ENCODE peak calls at places on chromosomes 1 and 21, in five cellular contexts. L, N, T, C and A are unnamed samples.

GRCh38 chr1:16143566-16144324 is 12.1 kb downstream of the EPHA2 start:
- DNase-seq in T (peak; percentile 86), C (peak; percentile 80), L (peak; percentile 89), N (peak; percentile 76), A (peak; percentile 38)

GRCh38 chr1:231903586-231904081 is 277.0 kb downstream of the DISC1 start:
- DNase-seq in T (no peak), N (no peak), C (no peak), L (no peak), A (no peak)

GRCh38 chr1:229888561-229889001 is 178.5 kb upstream of the GALNT2 start:
- DNase-seq in T (peak; percentile 68), L (no peak), N (no peak), C (no peak), A (no peak)

GRCh38 chr1:208433086-208433485 is 188.9 kb upstream of the PLXNA2 start:
- DNase-seq in C (no peak), N (no peak), L (no peak), T (no peak), A (no peak)

GRCh38 chr1:98056781-98057180 is 135.9 kb upstream of the DPYD start:
- DNase-seq in N (no peak), C (no peak), T (no peak), L (no peak), A (no peak)

GRCh38 chr1:167502192-167502551 is 16.2 kb downstream of the CD247 start:
- DNase-seq in L (no peak), T (no peak), C (no peak), N (no peak), A (no peak)

GRCh38 chr1:179175011-179175934 is 54.2 kb downstream of the ABL2 start:
- DNase-seq in T (peak; percentile 18), L (no peak), N (peak; percentile 85), C (no peak), A (peak; percentile 17)

GRCh38 chr1:108200627-108201106 is 524 bp upstream of the SLC25A24 start:
- DNase-seq in N (peak; percentile 87), C (peak; percentile 50), T (peak; percentile 63), L (no peak), A (peak; percentile 63)

GRCh38 chr1:247317702-247318101 is 14.0 kb downstream of the ZNF496 start:
- DNase-seq in L (no peak), T (no peak), N (no peak), C (no peak), A (no peak)

GRCh38 chr1:8197493-8198282 is 120.2 kb upstream of the SLC45A1 start:
- DNase-seq in N (peak; percentile 35), L (peak; percentile 77), C (peak; percentile 60), T (peak; percentile 53), A (peak; percentile 73)

GRCh38 chr1:55050283-55050682 is 10.9 kb downstream of the PCSK9 start:
- DNase-seq in T (no peak), L (no peak), N (peak; percentile 52), C (no peak), A (no peak)

GRCh38 chr1:206753141-206753540 is 17.4 kb upstream of the IL19 start:
- DNase-seq in C (no peak), L (no peak), T (no peak), N (no peak), A (no peak)

GRCh38 chr1:184083016-184083415 is 31.5 kb downstream of the TSEN15 start:
- DNase-seq in N (no peak), C (no peak), L (no peak), T (no peak), A (no peak)

GRCh38 chr1:70504176-70504820 is 93.2 kb downstream of the CTH start:
- DNase-seq in T (peak; percentile 3), C (peak; percentile 46), L (no peak), N (peak; percentile 83), A (no peak)

GRCh38 chr21:29219165-29219770 is 79.5 kb upstream of the BACH1 start:
- DNase-seq in C (peak; percentile 44), L (no peak), T (peak; percentile 70), N (no peak), A (peak; percentile 72)

GRCh38 chr1:171680339-171680738 is 27.9 kb upstream of the MYOC start:
- DNase-seq in C (no peak), L (no peak), T (no peak), N (no peak), A (no peak)

GRCh38 chr1:6053206-6053546 is 7.5 kb downstream of the KCNAB2 start:
- DNase-seq in T (no peak), N (no peak), L (no peak), C (no peak), A (no peak)

GRCh38 chr1:93081716-93082115 is 2.6 kb downstream of the MTF2 start:
- DNase-seq in L (no peak), C (no peak), T (no peak), N (peak; percentile 22), A (no peak)

GRCh38 chr1:65363484-65363883 is 54.1 kb downstream of the DNAJC6 start:
- DNase-seq in N (no peak), L (no peak), T (no peak), C (no peak), A (no peak)

GRCh38 chr1:198876371-198876871 is 237.6 kb downstream of the PTPRC start:
- DNase-seq in C (no peak), N (peak; percentile 56), L (no peak), T (no peak), A (no peak)

GRCh38 chr1:211082824-211083223 is 51.1 kb downstream of the KCNH1 start:
- DNase-seq in L (no peak), N (no peak), T (no peak), C (no peak), A (no peak)

DNA sequence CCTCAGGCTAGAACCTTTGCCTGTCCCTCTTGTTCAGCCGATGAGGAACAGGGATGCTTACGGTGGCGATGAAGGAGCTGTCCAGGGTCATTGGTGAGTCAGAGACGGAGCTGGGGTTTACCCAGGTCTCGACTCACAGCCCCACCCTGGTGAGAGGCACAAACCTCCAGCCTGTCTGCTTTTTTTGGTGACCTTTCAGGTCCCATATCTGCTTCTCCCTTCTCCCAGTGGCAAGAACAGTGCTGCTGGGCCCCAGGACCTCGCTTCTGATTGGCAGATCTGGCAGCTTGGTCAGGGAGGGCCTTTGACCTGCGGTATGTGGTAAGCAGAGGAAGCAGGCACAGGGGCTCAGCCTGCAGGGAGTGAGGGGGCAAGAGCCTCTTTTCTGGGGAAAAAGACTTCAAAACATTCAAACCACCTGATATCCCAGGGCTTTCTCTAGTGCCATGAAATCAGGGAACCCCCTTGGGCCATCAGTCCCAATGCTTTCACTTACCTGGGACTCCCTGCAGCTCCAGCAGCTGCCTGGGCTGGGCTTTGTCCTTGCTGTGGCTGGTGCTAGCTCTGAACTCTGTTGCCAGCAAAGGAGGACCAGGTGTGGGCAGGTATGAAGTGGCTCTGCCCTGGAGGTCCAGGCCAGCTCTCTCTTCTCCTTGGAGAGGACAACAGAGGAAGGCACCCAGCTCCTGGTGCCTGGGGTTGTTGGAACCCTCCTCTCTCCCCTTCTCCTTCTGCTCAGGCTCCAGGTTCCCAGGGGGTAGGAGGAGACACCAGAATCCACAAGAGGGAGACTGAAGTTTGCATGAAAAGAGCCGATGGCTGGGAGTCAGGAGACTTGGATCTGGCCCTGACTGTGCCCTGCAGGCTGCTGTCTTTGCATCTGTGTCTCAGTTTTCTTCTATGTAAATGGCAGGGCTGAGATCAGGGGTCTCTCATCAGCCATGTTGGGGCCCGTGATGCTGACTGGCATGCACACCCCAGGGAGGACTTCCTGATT is 41.4 kb downstream of the TRIM62 start:
- DNase-seq in N (no peak), C (no peak), T (no peak), L (no peak), A (no peak)
- TF ChIP-seq CTCF in N (no peak), C (no peak), T (no peak), L (no peak), A (no peak)

DNA sequence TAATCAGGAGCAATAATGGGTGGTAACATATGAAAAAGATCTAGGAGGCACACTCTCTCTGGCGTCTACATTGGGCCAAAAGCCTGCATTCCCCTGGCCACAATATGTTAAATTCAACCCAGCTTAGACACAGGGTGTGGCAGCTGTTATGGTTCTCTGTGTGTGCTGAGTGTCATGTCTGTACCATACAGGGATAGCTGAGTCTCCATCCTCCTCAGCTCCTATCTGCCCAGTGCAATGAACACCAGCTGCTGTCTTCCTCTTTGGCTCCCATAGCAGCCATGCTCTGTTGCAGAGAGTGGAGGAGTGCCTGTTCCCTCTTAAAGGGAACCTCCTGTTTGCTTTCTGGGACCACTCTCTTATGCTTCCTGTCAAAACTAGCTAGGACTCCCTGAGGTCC is 14.3 kb downstream of the S100A11 start:
- DNase-seq in N (no peak), T (no peak), C (no peak), L (no peak), A (no peak)
- H3K4me1 ChIP-seq in N (no peaks in the 10 kb centered on the region), T (no peaks in the 10 kb centered on the region), C (no peaks in the 10 kb centered on the region), L (no peaks in the 10 kb centered on the region), A (no peaks in the 10 kb centered on the region)

GRCh38 chr1:245272676-245273075 is 117.9 kb downstream of the KIF26B start:
- DNase-seq in N (no peak), L (no peak), C (no peak), T (no peak), A (no peak)

GRCh38 chr1:245278846-245279245 is 124.1 kb downstream of the KIF26B start:
- DNase-seq in C (no peak), L (no peak), T (no peak), N (no peak), A (no peak)

GRCh38 chr1:245276426-245276825 is 121.6 kb downstream of the KIF26B start:
- DNase-seq in C (no peak), L (no peak), T (no peak), N (no peak), A (no peak)

GRCh38 chr1:245279346-245279745 is 124.6 kb downstream of the KIF26B start:
- DNase-seq in N (no peak), C (no peak), T (no peak), L (no peak), A (no peak)

GRCh38 chr1:245277276-245277675 is 122.5 kb downstream of the KIF26B start:
- DNase-seq in N (no peak), L (no peak), T (peak; percentile 16), C (peak; percentile 20), A (no peak)
- TF ChIP-seq CTCF in N (no peak), L (peak; percentile 27), T (peak; percentile 8), C (no peak), A (no peak)

GRCh38 chr21:44429894-44430293 is 25.4 kb upstream of the LRRC3 start:
- DNase-seq in L (no peak), N (no peak), C (no peak), T (no peak), A (no peak)

GRCh38 chr21:44427241-44428120 is 27.8 kb upstream of the LRRC3 start:
- DNase-seq in L (peak; percentile 45), T (no peak), N (no peak), C (no peak), A (no peak)

GRCh38 chr21:44426663-44427191 is 28.6 kb upstream of the LRRC3 start:
- DNase-seq in T (no peak), C (no peak), L (no peak), N (no peak), A (no peak)

GRCh38 chr21:44425895-44426662 is 29.2 kb upstream of the LRRC3 start:
- DNase-seq in N (no peak), T (no peak), L (no peak), C (no peak), A (no peak)

DNA sequence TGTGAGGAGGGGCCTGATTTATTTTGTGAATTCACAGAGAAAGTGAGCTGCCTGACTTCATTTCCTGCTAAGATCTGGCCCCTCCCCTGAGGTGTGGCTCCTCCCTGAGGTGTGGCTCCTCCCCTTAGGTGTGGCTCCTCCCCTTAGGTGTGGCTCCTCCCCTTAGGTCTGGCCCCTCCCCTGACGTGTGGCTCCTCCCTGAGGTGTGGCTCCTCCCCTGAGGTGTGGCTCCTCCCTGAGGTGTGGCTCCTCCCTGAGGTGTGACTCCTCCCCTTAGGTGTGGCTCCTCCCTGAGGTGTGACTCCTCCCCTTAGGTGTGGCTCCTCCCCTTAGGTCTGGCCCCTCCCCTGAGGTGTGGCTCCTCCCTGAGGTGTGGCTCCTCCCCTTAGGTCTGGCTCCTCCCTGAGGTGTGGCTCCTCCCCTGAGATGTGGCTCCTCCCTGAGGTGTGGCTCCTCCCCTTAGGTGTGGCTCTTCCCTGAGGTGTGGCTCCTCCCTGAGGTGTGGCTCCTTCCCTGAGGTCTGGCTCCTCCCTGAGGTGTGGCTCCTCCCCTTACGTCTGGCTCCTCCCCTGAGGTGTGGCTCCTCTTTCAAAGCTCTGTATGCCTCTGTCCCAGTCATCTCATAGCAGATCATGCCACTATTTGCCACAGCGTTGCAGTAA is 26.9 kb upstream of the LRRC3 start:
- DNase-seq in N (peak; percentile 39), T (peak; percentile 31), C (peak; percentile 80), L (peak; percentile 54), A (no peak)
- H3K4me1 ChIP-seq in N (no peaks in the 10 kb centered on the region), T (no peaks in the 10 kb centered on the region), C (no peaks in the 10 kb centered on the region), L (no peaks in the 10 kb centered on the region), A (no peaks in the 10 kb centered on the region)